ENCODE peak calls at places on chromosome 1, in five cellular contexts. E, W, B, I and S are unnamed samples.

GRCh38 chr1:38077523-38078147 is 31.0 kb upstream of the POU3F1 start:
- DNase-seq in E (no peak), W (no peak), B (no peak), I (no peak), S (no peak)

GRCh38 chr1:78831731-78832360 is 174.7 kb downstream of the ADGRL4 start:
- DNase-seq in E (peak; percentile 78), W (no peak), B (peak; percentile 94), I (no peak), S (peak; percentile 98)

GRCh38 chr1:238951809-238952208 is 434.6 kb upstream of the CHRM3 start:
- DNase-seq in E (no peak), W (no peak), B (peak; percentile 73), I (peak; percentile 12), S (peak; percentile 50)

GRCh38 chr1:185608166-185608565 is 126.0 kb upstream of the HMCN1 start:
- DNase-seq in E (no peak), W (no peak), B (peak; percentile 35), I (no peak), S (no peak)

GRCh38 chr1:11841245-11842153 is 6.1 kb downstream of the NPPA start:
- DNase-seq in E (no peak), W (no peak), B (no peak), I (no peak), S (no peak)

GRCh38 chr1:27569506-27570382 is 34.2 kb downstream of the AHDC1 start:
- DNase-seq in E (no peak), W (no peak), B (no peak), I (no peak), S (no peak)

GRCh38 chr1:91383461-91383860 is 21.2 kb downstream of the HFM1 start:
- DNase-seq in E (no peak), W (no peak), B (no peak), I (no peak), S (no peak)

GRCh38 chr1:17688217-17688810 is 66.8 kb upstream of the ACTL8 start:
- DNase-seq in E (no peak), W (no peak), B (no peak), I (no peak), S (no peak)

GRCh38 chr1:75053207-75053606 is 81.0 kb upstream of the LHX8 start:
- DNase-seq in E (peak; percentile 14), W (no peak), B (no peak), I (no peak), S (no peak)

GRCh38 chr1:92934395-92935378 is 26.6 kb downstream of the DIPK1A start:
- DNase-seq in E (peak; percentile 18), W (peak; percentile 72), B (peak; percentile 85), I (peak; percentile 50), S (peak; percentile 80)

GRCh38 chr1:56424744-56425493 is 154.4 kb downstream of the PLPP3 start:
- DNase-seq in E (peak; percentile 75), W (no peak), B (peak; percentile 67), I (no peak), S (peak; percentile 90)

GRCh38 chr1:27517907-27518718 is 28.1 kb upstream of the WASF2 start:
- DNase-seq in E (no peak), W (no peak), B (no peak), I (no peak), S (no peak)

GRCh38 chr1:145891143-145891542 is 5.5 kb upstream of the ANKRD35 start:
- DNase-seq in E (peak; percentile 72), W (no peak), B (peak; percentile 88), I (no peak), S (peak; percentile 44)

GRCh38 chr1:87335175-87335992 is 6.7 kb downstream of the LMO4 start:
- DNase-seq in E (peak; percentile 42), W (peak; percentile 87), B (peak; percentile 30), I (peak; percentile 24), S (peak; percentile 82)

GRCh38 chr1:197660389-197660788 is 114.9 kb downstream of the DENND1B start:
- DNase-seq in E (no peak), W (no peak), B (no peak), I (no peak), S (no peak)

GRCh38 chr1:163614346-163614745 is 292.6 kb downstream of the NUF2 start:
- DNase-seq in E (no peak), W (no peak), B (no peak), I (no peak), S (no peak)

GRCh38 chr1:64172458-64172983 is 30.9 kb upstream of the UBE2U start:
- DNase-seq in E (peak; percentile 39), W (peak; percentile 89), B (peak; percentile 40), I (no peak), S (peak; percentile 65)

GRCh38 chr1:34549199-34549598 is 205.6 kb upstream of the GJB5 start:
- DNase-seq in E (no peak), W (no peak), B (no peak), I (no peak), S (no peak)

GRCh38 chr1:4825841-4826450 is 171.5 kb downstream of the AJAP1 start:
- DNase-seq in E (no peak), W (peak; percentile 41), B (no peak), I (peak; percentile 64), S (no peak)

GRCh38 chr1:201419737-201420607 is 1.6 kb downstream of the TNNI1 start:
- DNase-seq in E (no peak), W (no peak), B (no peak), I (no peak), S (no peak)

GRCh38 chr1:23524716-23525401 is 6.2 kb downstream of the E2F2 start:
- DNase-seq in E (no peak), W (peak; percentile 95), B (no peak), I (no peak), S (peak; percentile 70)

GRCh38 chr1:171160181-171160580 is 24.9 kb upstream of the FMO2 start:
- DNase-seq in E (no peak), W (no peak), B (no peak), I (no peak), S (no peak)

GRCh38 chr1:241442686-241443085 is 76.9 kb downstream of the FH start:
- DNase-seq in E (no peak), W (no peak), B (no peak), I (no peak), S (no peak)

GRCh38 chr1:15525043-15525958 is 1.3 kb upstream of the CASP9 start:
- DNase-seq in E (no peak), W (no peak), B (peak; percentile 18), I (no peak), S (no peak)

GRCh38 chr1:185319152-185319501 is 2.1 kb upstream of the IVNS1ABP start:
- DNase-seq in E (no peak), W (no peak), B (no peak), I (no peak), S (no peak)

GRCh38 chr1:201850053-201850397 is 21.1 kb downstream of the IPO9 start:
- DNase-seq in E (peak; percentile 92), W (no peak), B (peak; percentile 86), I (no peak), S (peak; percentile 88)

GRCh38 chr1:45266151-45266801 is 59.9 kb upstream of the ZSWIM5 start:
- DNase-seq in E (peak; percentile 97), W (no peak), B (peak; percentile 90), I (no peak), S (peak; percentile 91)

GRCh38 chr1:6688757-6689156 is 12.9 kb downstream of the DNAJC11 start:
- DNase-seq in E (no peak), W (no peak), B (peak; percentile 43), I (no peak), S (peak; percentile 11)

GRCh38 chr1:212070720-212071302 is 35.3 kb downstream of the DTL start:
- DNase-seq in E (peak; percentile 72), W (peak; percentile 4), B (peak; percentile 66), I (no peak), S (peak; percentile 10)

GRCh38 chr1:160767417-160768294 is 28.3 kb upstream of the LY9 start:
- DNase-seq in E (no peak), W (no peak), B (no peak), I (no peak), S (peak; percentile 37)

GRCh38 chr1:91755176-91755575 is 130.8 kb downstream of the TGFBR3 start:
- DNase-seq in E (no peak), W (no peak), B (no peak), I (no peak), S (no peak)

GRCh38 chr1:108643492-108644333 is 17.2 kb downstream of the HENMT1 start:
- DNase-seq in E (peak; percentile 78), W (peak; percentile 63), B (peak; percentile 80), I (peak; percentile 53), S (peak; percentile 63)